ENCODE peak calls at places on chromosome 16, in six cellular contexts. V, J, G, D, U and Y are unnamed samples.

GRCh38 chr16:30041841-30042240 is 10.8 kb upstream of the TLCD3B start:
- DNase-seq in J (no peak), G (no peak), U (no peak), D (peak), V (no peak), Y (no peak)

GRCh38 chr16:7268182-7268581 is 64.5 kb upstream of the RBFOX1 start:
- DNase-seq in U (no peak), J (peak), G (no peak), V (no peak), D (no peak), Y (peak)

GRCh38 chr16:76441391-76441790 is 164.2 kb downstream of the CNTNAP4 start:
- DNase-seq in D (no peak), U (no peak), V (no peak), J (no peak), G (no peak), Y (no peak)

GRCh38 chr16:25707553-25707952 is 15.8 kb downstream of the HS3ST4 start:
- DNase-seq in J (no peak), U (no peak), D (no peak), G (no peak), V (no peak), Y (no peak)

GRCh38 chr16:80347900-80348299 is 192.9 kb upstream of the DYNLRB2 start:
- DNase-seq in V (no peak), G (no peak), U (no peak), J (peak), D (peak), Y (no peak)

GRCh38 chr16:53704445-53704813 is 473 bp downstream of the FTO start:
- DNase-seq in U (no peak), G (no peak), V (no peak), J (no peak), D (no peak), Y (no peak)

GRCh38 chr16:22291860-22292692 is 5.1 kb upstream of the POLR3E start:
- DNase-seq in J (no peak), G (no peak), V (no peak), U (no peak), D (no peak), Y (no peak)

GRCh38 chr16:53054670-53055485 is at the start of gene CHD9:
- DNase-seq in V (peak), D (peak), U (peak), G (peak), J (peak), Y (peak)

GRCh38 chr16:80303691-80304090 is 237.1 kb upstream of the DYNLRB2 start:
- DNase-seq in U (no peak), V (no peak), G (no peak), D (peak), J (no peak), Y (no peak)

GRCh38 chr16:12289175-12290063 is 312.9 kb downstream of the SNX29 start:
- DNase-seq in D (no peak), U (no peak), G (no peak), J (no peak), V (no peak), Y (peak)

GRCh38 chr16:75027520-75028300 is 28.9 kb downstream of the ZNRF1 start:
- DNase-seq in J (no peak), G (no peak), V (no peak), U (no peak), D (peak), Y (peak)

GRCh38 chr16:29757950-29758466 is 12.2 kb upstream of the C16orf54 start:
- DNase-seq in U (peak), J (no peak), V (no peak), G (no peak), D (peak), Y (peak)

GRCh38 chr16:63613701-63614100 is 1508.2 kb downstream of the CDH11 start:
- DNase-seq in G (no peak), V (no peak), D (peak), J (no peak), U (peak), Y (peak)

GRCh38 chr16:54253118-54253517 is 33.5 kb downstream of the IRX3 start:
- DNase-seq in J (no peak), G (no peak), U (no peak), D (no peak), V (no peak), Y (no peak)

GRCh38 chr16:627458-628239 is 3.1 kb upstream of the WFIKKN1 start:
- DNase-seq in D (no peak), V (no peak), J (no peak), U (peak), G (no peak), Y (peak)

GRCh38 chr16:1993731-1994131 is 4.0 kb downstream of the SYNGR3 start:
- DNase-seq in V (no peak), U (peak), J (no peak), G (no peak), D (no peak), Y (peak)

GRCh38 chr16:16036359-16036792 is 87.0 kb downstream of the ABCC1 start:
- DNase-seq in D (no peak), G (no peak), U (no peak), V (no peak), J (no peak), Y (no peak)

GRCh38 chr16:89598199-89598598 is 15.2 kb upstream of the DPEP1 start:
- DNase-seq in G (no peak), D (no peak), J (no peak), V (no peak), U (no peak), Y (peak)

GRCh38 chr16:4811773-4812172 is 9.3 kb upstream of the ROGDI start:
- DNase-seq in V (no peak), D (no peak), G (no peak), U (no peak), J (no peak), Y (no peak)

GRCh38 chr16:16083421-16084156 is 134.2 kb downstream of the ABCC1 start:
- DNase-seq in J (no peak), V (no peak), D (peak), G (no peak), U (peak), Y (peak)

GRCh38 chr16:30985401-30986128 is 558 bp downstream of the HSD3B7 start:
- DNase-seq in D (no peak), G (no peak), V (no peak), J (no peak), U (peak), Y (peak)

GRCh38 chr16:13873835-13874438 is 46.0 kb upstream of the ERCC4 start:
- DNase-seq in J (no peak), G (no peak), U (no peak), D (peak), V (no peak), Y (peak)

GRCh38 chr16:68298907-68299515 is 11.7 kb downstream of the SLC7A6OS start:
- DNase-seq in G (no peak), J (peak), U (peak), D (peak), V (no peak), Y (peak)